ENCODE peak calls at places on chromosomes 12 and 14, in seven cellular contexts. D is hepatocyte, E is SK-N-SH, Z is PC-3, H is MM.1S, I is GM23338, K is HCT116. O is an unnamed sample.
A peak's percentile ranks its signal among the peaks of the same experiment; 100 is the strongest.

GRCh38 chr12:126437934-126438333 is 1372.7 kb downstream of the AACS start:
- DNase-seq in D (no peak), E (no peak), Z (no peak), H (no peak), I (no peak), K (no peak), O (no peak)

GRCh38 chr12:27525373-27525772 is 1.4 kb downstream of the PPFIBP1 start:
- DNase-seq in D (peak; percentile 47), E (no peak), Z (peak; percentile 88), H (no peak), I (peak; percentile 85), K (no peak), O (peak; percentile 29)

GRCh38 chr14:47675489-47676300 is at the start of gene MDGA2:
- DNase-seq in D (peak; percentile 51), E (peak; percentile 28), Z (no peak), H (no peak), I (peak; percentile 86), K (no peak), O (no peak)

GRCh38 chr12:90045559-90045958 is 336.9 kb upstream of the ATP2B1 start:
- DNase-seq in D (no peak), E (no peak), Z (no peak), H (no peak), I (no peak), K (no peak), O (no peak)

GRCh38 chr12:124397807-124398577 is 103.1 kb downstream of the RFLNA start:
- DNase-seq in D (peak; percentile 59), E (no peak), Z (no peak), H (no peak), I (no peak), K (no peak), O (no peak)

GRCh38 chr12:75984577-75985182 is 46.9 kb downstream of the PHLDA1 start:
- DNase-seq in D (no peak), E (no peak), Z (no peak), H (no peak), I (no peak), K (no peak), O (no peak)

GRCh38 chr12:52305921-52306705 is 14.8 kb upstream of the KRT81 start:
- DNase-seq in D (no peak), E (no peak), Z (no peak), H (no peak), I (peak; percentile 26), K (no peak), O (no peak)

GRCh38 chr12:113261847-113262470 is 40.7 kb downstream of the TPCN1 start:
- DNase-seq in D (no peak), E (no peak), Z (no peak), H (no peak), I (no peak), K (no peak), O (no peak)

GRCh38 chr12:98354520-98354919 is 160.9 kb upstream of the TMPO start:
- DNase-seq in D (no peak), E (no peak), Z (no peak), H (no peak), I (no peak), K (no peak), O (no peak)

GRCh38 chr12:24845615-24846014 is 103.3 kb downstream of the BCAT1 start:
- DNase-seq in D (no peak), E (no peak), Z (no peak), H (no peak), I (no peak), K (no peak), O (no peak)

GRCh38 chr12:19892186-19892585 is 452.9 kb downstream of the AEBP2 start:
- DNase-seq in D (no peak), E (no peak), Z (no peak), H (no peak), I (no peak), K (no peak), O (no peak)

GRCh38 chr12:18146375-18146774 is 56.4 kb upstream of the RERGL start:
- DNase-seq in D (no peak), E (no peak), Z (peak; percentile 15), H (no peak), I (no peak), K (no peak), O (no peak)

GRCh38 chr12:96395236-96395635 is 5.0 kb downstream of the CDK17 start:
- DNase-seq in D (no peak), E (no peak), Z (no peak), H (no peak), I (peak; percentile 22), K (no peak), O (no peak)

GRCh38 chr14:96091941-96092411 is 52.8 kb downstream of the C14orf132 start:
- DNase-seq in D (no peak), E (no peak), Z (no peak), H (no peak), I (no peak), K (no peak), O (no peak)

GRCh38 chr12:113867258-113867657 is 98.9 kb downstream of the RBM19 start:
- DNase-seq in D (peak; percentile 20), E (peak; percentile 60), Z (peak; percentile 39), H (no peak), I (peak; percentile 68), K (no peak), O (no peak)

GRCh38 chr14:83463500-83464098 is 1929.9 kb upstream of the SEL1L start:
- DNase-seq in D (peak; percentile 78), E (peak; percentile 7), Z (peak; percentile 46), H (peak; percentile 14), I (peak; percentile 80), K (no peak), O (no peak)

GRCh38 chr14:65566820-65567522 is 154.4 kb downstream of the FUT8 start:
- DNase-seq in D (no peak), E (no peak), Z (peak; percentile 74), H (no peak), I (no peak), K (no peak), O (no peak)

GRCh38 chr12:105409881-105410471 is 79.5 kb downstream of the C12orf75 start:
- DNase-seq in D (peak; percentile 24), E (peak; percentile 37), Z (no peak), H (no peak), I (no peak), K (no peak), O (no peak)

GRCh38 chr14:72682188-72682587 is 211.7 kb downstream of the DPF3 start:
- DNase-seq in D (no peak), E (peak; percentile 36), Z (peak; percentile 36), H (no peak), I (no peak), K (no peak), O (no peak)

GRCh38 chr12:24852420-24852819 is 96.5 kb downstream of the BCAT1 start:
- DNase-seq in D (no peak), E (no peak), Z (peak; percentile 9), H (peak; percentile 13), I (no peak), K (no peak), O (no peak)

GRCh38 chr14:101509730-101510371 is 51.4 kb upstream of the DIO3 start:
- DNase-seq in D (no peak), E (no peak), Z (no peak), H (no peak), I (no peak), K (no peak), O (no peak)

GRCh38 chr12:100845095-100845494 is 50.5 kb downstream of the ANO4 start:
- DNase-seq in D (no peak), E (no peak), Z (peak; percentile 45), H (peak; percentile 24), I (no peak), K (peak; percentile 8), O (no peak)

GRCh38 chr12:104064842-104065441 is 611 bp downstream of the HCFC2 start:
- DNase-seq in D (peak; percentile 34), E (peak; percentile 34), Z (peak; percentile 18), H (peak; percentile 28), I (peak; percentile 21), K (no peak), O (no peak)

DNA sequence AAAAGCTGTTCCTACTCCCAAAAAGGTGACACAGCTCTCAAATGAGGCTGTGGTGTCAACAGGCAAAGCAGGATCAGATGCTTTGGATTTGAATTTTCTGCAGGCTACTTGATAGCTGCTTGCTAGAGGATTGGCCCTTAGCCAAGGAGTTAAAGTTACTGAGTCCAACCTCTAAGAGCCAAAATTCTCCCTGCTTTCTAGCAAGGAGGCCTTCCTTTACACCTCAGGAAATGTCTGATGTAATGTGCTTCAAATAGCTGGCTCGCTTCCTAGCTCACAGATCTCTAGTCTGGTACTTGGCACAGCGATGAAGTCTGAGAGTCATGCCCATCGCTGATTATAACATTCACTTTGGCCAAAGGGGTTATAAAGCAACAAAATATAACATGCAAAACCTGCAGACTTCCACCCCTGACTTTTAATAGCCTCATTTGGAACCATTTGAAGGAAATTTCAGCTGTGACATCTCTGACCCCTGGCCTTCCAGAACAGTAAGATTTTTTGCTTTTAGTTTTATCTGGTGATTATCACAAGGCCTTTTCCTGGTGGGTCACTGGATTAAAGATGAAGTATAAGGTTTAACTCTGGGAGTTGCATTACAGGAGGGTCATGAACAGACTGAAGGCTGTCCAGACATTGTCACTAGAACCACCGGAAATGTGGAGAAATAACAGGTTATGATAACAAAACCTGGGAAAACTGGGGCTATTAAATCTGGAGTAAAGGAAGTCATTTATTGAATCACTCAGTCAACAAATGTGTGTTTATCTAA is 189.7 kb downstream of the EPS8 start:
- DNase-seq in D (peak; percentile 66), E (no peak), Z (peak; percentile 81), H (no peak), I (no peak), K (no peak), O (no peak)
- H3K9me2 ChIP-seq in D (no peaks in the 10 kb centered on the region), E (no peaks in the 10 kb centered on the region), Z (no peaks in the 10 kb centered on the region), H (no peaks in the 10 kb centered on the region), I (no peaks in the 10 kb centered on the region), K (no peaks in the 10 kb centered on the region), O (no peaks in the 10 kb centered on the region)

GRCh38 chr12:48119834-48120195 is 651 bp downstream of the PFKM start:
- DNase-seq in D (no peak), E (peak; percentile 30), Z (no peak), H (no peak), I (peak; percentile 6), K (no peak), O (no peak)
- H2AFZ ChIP-seq in D (peak overlapping the region; percentile 67), E (peak overlapping the region; percentile 85), Z (peak overlapping the region; percentile 83), H (peak overlapping the region; percentile 64), I (peak overlapping the region; percentile 80), K (no peak overlapping the region), O (peak overlapping the region; percentile 85)

DNA sequence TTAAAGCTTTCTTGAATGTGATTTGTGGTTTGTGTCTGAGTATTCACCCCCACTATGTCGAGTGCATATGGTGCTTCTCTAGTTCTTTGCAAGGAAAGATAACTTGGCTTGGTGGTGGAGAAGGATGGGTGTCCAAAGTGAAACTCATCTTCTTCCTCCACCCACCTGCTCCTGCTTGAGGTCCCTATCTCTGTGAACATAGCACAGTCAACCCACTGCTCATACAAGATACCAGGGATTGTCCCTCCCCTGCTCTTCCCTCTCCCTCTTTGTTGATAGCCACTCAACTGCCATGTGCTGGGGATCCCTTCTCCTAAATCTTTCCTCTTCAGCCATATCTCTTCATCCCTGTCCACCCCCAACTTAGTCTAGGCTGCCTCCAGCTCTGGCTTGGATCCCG is 176.5 kb downstream of the ASCL4 start:
- DNase-seq in D (no peak), E (no peak), Z (no peak), H (no peak), I (no peak), K (no peak), O (no peak)
- H3K9me2 ChIP-seq in D (no peaks in the 10 kb centered on the region), E (no peaks in the 10 kb centered on the region), Z (no peaks in the 10 kb centered on the region), H (no peaks in the 10 kb centered on the region), I (no peaks in the 10 kb centered on the region), K (no peaks in the 10 kb centered on the region), O (no peaks in the 10 kb centered on the region)

DNA sequence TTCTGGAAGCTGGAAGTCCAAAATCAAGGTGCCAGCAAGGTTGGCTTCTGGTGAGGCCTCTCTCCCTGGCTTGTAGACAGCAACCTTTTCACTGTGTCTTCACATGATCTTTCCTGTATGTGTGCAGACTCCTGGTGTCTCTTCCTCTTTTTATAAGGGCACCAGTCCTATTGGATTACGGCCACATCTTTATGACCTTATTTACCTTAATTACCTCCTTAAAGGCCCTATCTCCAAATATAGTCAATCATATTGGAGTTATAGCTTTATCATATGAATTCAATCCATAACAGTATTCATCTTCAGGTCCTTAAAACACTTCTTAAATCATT is 21.2 kb upstream of the GARIN2 start:
- DNase-seq in D (no peak), E (no peak), Z (no peak), H (no peak), I (no peak), K (no peak), O (no peak)
- H2AFZ ChIP-seq in D (no peak overlapping the region), E (peak overlapping the region; percentile 9), Z (peak overlapping the region; percentile 0), H (no peak overlapping the region), I (no peak overlapping the region), K (no peak overlapping the region), O (no peak overlapping the region)

O was measured in PC-9.